ENCODE peak calls at places on chromosome 21, in eight cellular contexts. One of them, this sample, is unnamed.
A peak's percentile ranks its signal among the peaks of the same experiment; 100 is the strongest.

GRCh38 chr21:25385912-25386474 is 221.3 kb downstream of the MRPL39 start:
- DNase-seq in brain microvascular endothelial cell: no peak
- DNase-seq in ascending aorta: no peak
- DNase-seq in cardiac muscle cell: peak; percentile 79
- DNase-seq in testis: peak; percentile 20
- DNase-seq in upper lobe of right lung: no peak
- DNase-seq in tibial artery: no peak
- DNase-seq in dorsolateral prefrontal cortex: no peak
- DNase-seq in this sample: no peak

GRCh38 chr21:42352433-42353095 is 1.8 kb upstream of the TFF2 start:
- DNase-seq in brain microvascular endothelial cell: no peak
- DNase-seq in ascending aorta: peak; percentile 16
- DNase-seq in cardiac muscle cell: no peak
- DNase-seq in testis: no peak
- DNase-seq in upper lobe of right lung: peak; percentile 32
- DNase-seq in tibial artery: no peak
- DNase-seq in dorsolateral prefrontal cortex: no peak
- DNase-seq in this sample: no peak

GRCh38 chr21:25639167-25639921 is at the start of gene JAM2:
- DNase-seq in brain microvascular endothelial cell: no peak
- DNase-seq in ascending aorta: peak; percentile 67
- DNase-seq in cardiac muscle cell: peak; percentile 57
- DNase-seq in testis: peak; percentile 73
- DNase-seq in upper lobe of right lung: peak; percentile 67
- DNase-seq in tibial artery: peak; percentile 34
- DNase-seq in dorsolateral prefrontal cortex: peak; percentile 47
- DNase-seq in this sample: peak; percentile 21

GRCh38 chr21:28833181-28833580 is 159.5 kb downstream of the LTN1 start:
- DNase-seq in brain microvascular endothelial cell: no peak
- DNase-seq in ascending aorta: no peak
- DNase-seq in cardiac muscle cell: no peak
- DNase-seq in testis: no peak
- DNase-seq in upper lobe of right lung: no peak
- DNase-seq in tibial artery: no peak
- DNase-seq in dorsolateral prefrontal cortex: no peak
- DNase-seq in this sample: no peak

GRCh38 chr21:29194342-29194741 is 63.9 kb downstream of the MAP3K7CL start:
- DNase-seq in brain microvascular endothelial cell: no peak
- DNase-seq in ascending aorta: no peak
- DNase-seq in cardiac muscle cell: no peak
- DNase-seq in testis: no peak
- DNase-seq in upper lobe of right lung: no peak
- DNase-seq in tibial artery: no peak
- DNase-seq in dorsolateral prefrontal cortex: no peak
- DNase-seq in this sample: no peak

GRCh38 chr21:44575307-44576024 is 1.9 kb downstream of the KRTAP10-4 start:
- DNase-seq in brain microvascular endothelial cell: no peak
- DNase-seq in ascending aorta: no peak
- DNase-seq in cardiac muscle cell: no peak
- DNase-seq in testis: no peak
- DNase-seq in upper lobe of right lung: no peak
- DNase-seq in tibial artery: no peak
- DNase-seq in dorsolateral prefrontal cortex: no peak
- DNase-seq in this sample: no peak

GRCh38 chr21:29230541-29231275 is 68.0 kb upstream of the BACH1 start:
- DNase-seq in brain microvascular endothelial cell: no peak
- DNase-seq in ascending aorta: no peak
- DNase-seq in cardiac muscle cell: no peak
- DNase-seq in testis: no peak
- DNase-seq in upper lobe of right lung: no peak
- DNase-seq in tibial artery: no peak
- DNase-seq in dorsolateral prefrontal cortex: no peak
- DNase-seq in this sample: no peak

GRCh38 chr21:42117229-42118048 is 46.3 kb downstream of the UMODL1 start:
- DNase-seq in brain microvascular endothelial cell: peak; percentile 79
- DNase-seq in ascending aorta: peak; percentile 89
- DNase-seq in cardiac muscle cell: peak; percentile 68
- DNase-seq in testis: peak; percentile 85
- DNase-seq in upper lobe of right lung: peak; percentile 80
- DNase-seq in tibial artery: peak; percentile 72
- DNase-seq in dorsolateral prefrontal cortex: peak; percentile 82
- DNase-seq in this sample: peak; percentile 83

GRCh38 chr21:41634858-41635257 is 126.9 kb upstream of the TMPRSS2 start:
- DNase-seq in brain microvascular endothelial cell: peak; percentile 65
- DNase-seq in ascending aorta: no peak
- DNase-seq in cardiac muscle cell: no peak
- DNase-seq in testis: no peak
- DNase-seq in upper lobe of right lung: no peak
- DNase-seq in tibial artery: no peak
- DNase-seq in dorsolateral prefrontal cortex: no peak
- DNase-seq in this sample: no peak

GRCh38 chr21:25772680-25773079 is 37.9 kb downstream of the GABPA start:
- DNase-seq in brain microvascular endothelial cell: no peak
- DNase-seq in ascending aorta: no peak
- DNase-seq in cardiac muscle cell: no peak
- DNase-seq in testis: no peak
- DNase-seq in upper lobe of right lung: no peak
- DNase-seq in tibial artery: no peak
- DNase-seq in dorsolateral prefrontal cortex: no peak
- DNase-seq in this sample: no peak

GRCh38 chr21:21232320-21232719 is 234.1 kb downstream of the NCAM2 start:
- DNase-seq in brain microvascular endothelial cell: peak; percentile 4
- DNase-seq in ascending aorta: no peak
- DNase-seq in cardiac muscle cell: peak; percentile 35
- DNase-seq in testis: peak; percentile 40
- DNase-seq in upper lobe of right lung: no peak
- DNase-seq in tibial artery: no peak
- DNase-seq in dorsolateral prefrontal cortex: peak; percentile 8
- DNase-seq in this sample: no peak

GRCh38 chr21:14241322-14241721 is 25.4 kb downstream of the RBM11 start:
- DNase-seq in brain microvascular endothelial cell: no peak
- DNase-seq in ascending aorta: no peak
- DNase-seq in cardiac muscle cell: no peak
- DNase-seq in testis: no peak
- DNase-seq in upper lobe of right lung: no peak
- DNase-seq in tibial artery: no peak
- DNase-seq in dorsolateral prefrontal cortex: no peak
- DNase-seq in this sample: no peak

GRCh38 chr21:32592929-32593502 is 7.7 kb upstream of the TCP10L start:
- DNase-seq in brain microvascular endothelial cell: no peak
- DNase-seq in ascending aorta: no peak
- DNase-seq in cardiac muscle cell: no peak
- DNase-seq in testis: no peak
- DNase-seq in upper lobe of right lung: no peak
- DNase-seq in tibial artery: no peak
- DNase-seq in dorsolateral prefrontal cortex: no peak
- DNase-seq in this sample: no peak

GRCh38 chr21:22657786-22658185 is 1659.6 kb downstream of the NCAM2 start:
- DNase-seq in brain microvascular endothelial cell: no peak
- DNase-seq in ascending aorta: no peak
- DNase-seq in cardiac muscle cell: no peak
- DNase-seq in testis: no peak
- DNase-seq in upper lobe of right lung: no peak
- DNase-seq in tibial artery: no peak
- DNase-seq in dorsolateral prefrontal cortex: no peak
- DNase-seq in this sample: no peak

GRCh38 chr21:42238185-42238934 is 19.4 kb downstream of the ABCG1 start:
- DNase-seq in brain microvascular endothelial cell: no peak
- DNase-seq in ascending aorta: no peak
- DNase-seq in cardiac muscle cell: no peak
- DNase-seq in testis: no peak
- DNase-seq in upper lobe of right lung: no peak
- DNase-seq in tibial artery: no peak
- DNase-seq in dorsolateral prefrontal cortex: no peak
- DNase-seq in this sample: no peak

GRCh38 chr21:28745131-28746055 is 247.3 kb downstream of the LTN1 start:
- DNase-seq in brain microvascular endothelial cell: peak; percentile 75
- DNase-seq in ascending aorta: peak; percentile 79
- DNase-seq in cardiac muscle cell: peak; percentile 85
- DNase-seq in testis: peak; percentile 85
- DNase-seq in upper lobe of right lung: no peak
- DNase-seq in tibial artery: peak; percentile 71
- DNase-seq in dorsolateral prefrontal cortex: peak; percentile 72
- DNase-seq in this sample: peak; percentile 79

GRCh38 chr21:28336299-28336698 is 656.4 kb downstream of the LTN1 start:
- DNase-seq in brain microvascular endothelial cell: peak; percentile 60
- DNase-seq in ascending aorta: peak; percentile 63
- DNase-seq in cardiac muscle cell: peak; percentile 74
- DNase-seq in testis: peak; percentile 56
- DNase-seq in upper lobe of right lung: no peak
- DNase-seq in tibial artery: no peak
- DNase-seq in dorsolateral prefrontal cortex: no peak
- DNase-seq in this sample: no peak

GRCh38 chr21:42042651-42043050 is 28.5 kb upstream of the UMODL1 start:
- DNase-seq in brain microvascular endothelial cell: no peak
- DNase-seq in ascending aorta: no peak
- DNase-seq in cardiac muscle cell: no peak
- DNase-seq in testis: no peak
- DNase-seq in upper lobe of right lung: no peak
- DNase-seq in tibial artery: no peak
- DNase-seq in dorsolateral prefrontal cortex: no peak
- DNase-seq in this sample: no peak

GRCh38 chr21:28426545-28426944 is 566.1 kb downstream of the LTN1 start:
- DNase-seq in brain microvascular endothelial cell: no peak
- DNase-seq in ascending aorta: no peak
- DNase-seq in cardiac muscle cell: no peak
- DNase-seq in testis: no peak
- DNase-seq in upper lobe of right lung: no peak
- DNase-seq in tibial artery: no peak
- DNase-seq in dorsolateral prefrontal cortex: no peak
- DNase-seq in this sample: no peak

GRCh38 chr21:41933259-41934079 is 20.3 kb downstream of the C2CD2 start:
- DNase-seq in brain microvascular endothelial cell: no peak
- DNase-seq in ascending aorta: peak; percentile 74
- DNase-seq in cardiac muscle cell: no peak
- DNase-seq in testis: no peak
- DNase-seq in upper lobe of right lung: no peak
- DNase-seq in tibial artery: no peak
- DNase-seq in dorsolateral prefrontal cortex: no peak
- DNase-seq in this sample: no peak

GRCh38 chr21:32137266-32137665 is 141.6 kb downstream of the MIS18A start:
- DNase-seq in brain microvascular endothelial cell: no peak
- DNase-seq in ascending aorta: no peak
- DNase-seq in cardiac muscle cell: no peak
- DNase-seq in testis: no peak
- DNase-seq in upper lobe of right lung: no peak
- DNase-seq in tibial artery: no peak
- DNase-seq in dorsolateral prefrontal cortex: no peak
- DNase-seq in this sample: no peak

GRCh38 chr21:26881504-26882228 is 36.5 kb upstream of the ADAMTS1 start:
- DNase-seq in brain microvascular endothelial cell: no peak
- DNase-seq in ascending aorta: no peak
- DNase-seq in cardiac muscle cell: peak; percentile 48
- DNase-seq in testis: no peak
- DNase-seq in upper lobe of right lung: no peak
- DNase-seq in tibial artery: no peak
- DNase-seq in dorsolateral prefrontal cortex: no peak
- DNase-seq in this sample: no peak
- TF ChIP-seq CTCF in brain microvascular endothelial cell: no peak
- TF ChIP-seq CTCF in ascending aorta: peak; percentile 19
- TF ChIP-seq CTCF in cardiac muscle cell: peak; percentile 38
- TF ChIP-seq CTCF in testis: peak; percentile 34
- TF ChIP-seq CTCF in upper lobe of right lung: peak; percentile 44
- TF ChIP-seq CTCF in tibial artery: peak; percentile 28
- TF ChIP-seq CTCF in dorsolateral prefrontal cortex: peak; percentile 24
- TF ChIP-seq CTCF in this sample: no peak

GRCh38 chr21:38660333-38661295 is 145.1 kb upstream of the ETS2 start:
- DNase-seq in brain microvascular endothelial cell: no peak
- DNase-seq in ascending aorta: peak; percentile 89
- DNase-seq in cardiac muscle cell: peak; percentile 16
- DNase-seq in testis: peak; percentile 19
- DNase-seq in upper lobe of right lung: peak; percentile 68
- DNase-seq in tibial artery: peak; percentile 48
- DNase-seq in dorsolateral prefrontal cortex: no peak
- DNase-seq in this sample: peak; percentile 53
- H3K27me3 ChIP-seq in brain microvascular endothelial cell: peaks cover 65% of the 10 kb centered on the region
- H3K27me3 ChIP-seq in ascending aorta: no peaks in the 10 kb centered on the region
- H3K27me3 ChIP-seq in cardiac muscle cell: peaks cover 91% of the 10 kb centered on the region
- H3K27me3 ChIP-seq in testis: no peaks in the 10 kb centered on the region
- H3K27me3 ChIP-seq in upper lobe of right lung: peaks cover 29% of the 10 kb centered on the region
- H3K27me3 ChIP-seq in tibial artery: no peaks in the 10 kb centered on the region
- H3K27me3 ChIP-seq in dorsolateral prefrontal cortex: peaks cover 57% of the 10 kb centered on the region
- H3K27me3 ChIP-seq in this sample: peaks cover 11% of the 10 kb centered on the region

GRCh38 chr21:33736569-33736968 is 94.3 kb downstream of the ITSN1 start:
- DNase-seq in brain microvascular endothelial cell: no peak
- DNase-seq in ascending aorta: no peak
- DNase-seq in cardiac muscle cell: no peak
- DNase-seq in testis: no peak
- DNase-seq in upper lobe of right lung: no peak
- DNase-seq in tibial artery: no peak
- DNase-seq in dorsolateral prefrontal cortex: no peak
- DNase-seq in this sample: no peak
- H3K27ac ChIP-seq in brain microvascular endothelial cell: no peak overlapping the region
- H3K27ac ChIP-seq in ascending aorta: no peak overlapping the region
- H3K27ac ChIP-seq in cardiac muscle cell: peak overlapping the region; percentile 93
- H3K27ac ChIP-seq in testis: no peak overlapping the region
- H3K27ac ChIP-seq in upper lobe of right lung: no peak overlapping the region
- H3K27ac ChIP-seq in tibial artery: no peak overlapping the region
- H3K27ac ChIP-seq in dorsolateral prefrontal cortex: no peak overlapping the region
- H3K27ac ChIP-seq in this sample: no peak overlapping the region

GRCh38 chr21:43573921-43574320 is 85.4 kb downstream of the HSF2BP start:
- DNase-seq in brain microvascular endothelial cell: no peak
- DNase-seq in ascending aorta: no peak
- DNase-seq in cardiac muscle cell: no peak
- DNase-seq in testis: no peak
- DNase-seq in upper lobe of right lung: no peak
- DNase-seq in tibial artery: no peak
- DNase-seq in dorsolateral prefrontal cortex: no peak
- DNase-seq in this sample: no peak

GRCh38 chr21:43571976-43572375 is 87.3 kb downstream of the HSF2BP start:
- DNase-seq in brain microvascular endothelial cell: no peak
- DNase-seq in ascending aorta: no peak
- DNase-seq in cardiac muscle cell: no peak
- DNase-seq in testis: no peak
- DNase-seq in upper lobe of right lung: no peak
- DNase-seq in tibial artery: no peak
- DNase-seq in dorsolateral prefrontal cortex: no peak
- DNase-seq in this sample: no peak

GRCh38 chr21:43574741-43575465 is 84.4 kb downstream of the HSF2BP start:
- DNase-seq in brain microvascular endothelial cell: no peak
- DNase-seq in ascending aorta: peak; percentile 73
- DNase-seq in cardiac muscle cell: peak; percentile 26
- DNase-seq in testis: peak; percentile 34
- DNase-seq in upper lobe of right lung: peak; percentile 71
- DNase-seq in tibial artery: peak; percentile 63
- DNase-seq in dorsolateral prefrontal cortex: peak; percentile 41
- DNase-seq in this sample: no peak

GRCh38 chr21:43575466-43575841 is 83.8 kb downstream of the HSF2BP start:
- DNase-seq in brain microvascular endothelial cell: no peak
- DNase-seq in ascending aorta: no peak
- DNase-seq in cardiac muscle cell: no peak
- DNase-seq in testis: no peak
- DNase-seq in upper lobe of right lung: no peak
- DNase-seq in tibial artery: no peak
- DNase-seq in dorsolateral prefrontal cortex: no peak
- DNase-seq in this sample: no peak

DNA sequence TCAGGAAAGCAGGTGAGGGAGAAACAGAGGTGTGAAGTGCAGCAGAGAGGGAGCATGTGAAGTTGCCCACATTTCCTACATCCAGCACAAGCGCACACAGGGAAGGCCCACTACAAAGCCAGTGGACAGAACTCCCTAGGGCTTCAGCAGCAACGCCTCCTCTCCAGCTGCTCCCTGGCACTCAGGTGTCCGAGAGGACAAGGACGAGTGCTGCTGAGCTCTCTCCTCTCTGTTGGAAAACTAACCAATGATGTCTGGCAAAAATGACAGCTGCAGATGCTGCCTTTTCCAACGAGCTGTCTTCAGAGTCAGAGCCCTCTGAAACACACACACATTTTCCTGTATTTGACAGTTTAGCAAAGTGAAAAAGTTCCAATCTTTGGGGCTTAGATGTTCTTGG is 86.8 kb downstream of the HSF2BP start:
- DNase-seq in brain microvascular endothelial cell: no peak
- DNase-seq in ascending aorta: no peak
- DNase-seq in cardiac muscle cell: no peak
- DNase-seq in testis: no peak
- DNase-seq in upper lobe of right lung: no peak
- DNase-seq in tibial artery: no peak
- DNase-seq in dorsolateral prefrontal cortex: no peak
- DNase-seq in this sample: no peak
- TF ChIP-seq CTCF in brain microvascular endothelial cell: no peak
- TF ChIP-seq CTCF in ascending aorta: no peak
- TF ChIP-seq CTCF in cardiac muscle cell: no peak
- TF ChIP-seq CTCF in testis: no peak
- TF ChIP-seq CTCF in upper lobe of right lung: no peak
- TF ChIP-seq CTCF in tibial artery: no peak
- TF ChIP-seq CTCF in dorsolateral prefrontal cortex: no peak
- TF ChIP-seq CTCF in this sample: no peak